ENCODE peak calls at places on chromosomes 13 and 19, in four cellular contexts. S is HCT116; N is heart right ventricle; L is activated T-cell treated with anti-CD3 and anti-CD28 coated beads, Interleukin-2, amount 50 U/mL, for 4 hours. Q is an unnamed sample.

GRCh38 chr13:45327253-45327954 is 13.6 kb downstream of the TPT1 start:
- ATAC-seq in S (no peak), N (no peak), L (no peak), Q (no peak)

GRCh38 chr13:46951516-46951915 is 54.7 kb upstream of the HTR2A start:
- ATAC-seq in S (peak; percentile 76), N (no peak), L (no peak), Q (no peak)

GRCh38 chr19:40341601-40342482 is 6.4 kb downstream of the C19orf47 start:
- ATAC-seq in S (no peak), N (peak; percentile 86), L (no peak), Q (no peak)

GRCh38 chr19:16051254-16052025 is 24.9 kb upstream of the TPM4 start:
- ATAC-seq in S (peak; percentile 90), N (peak; percentile 74), L (peak; percentile 99), Q (peak; percentile 54)

GRCh38 chr19:42033413-42033812 is 36.6 kb downstream of the GRIK5 start:
- ATAC-seq in S (no peak), N (no peak), L (no peak), Q (no peak)

GRCh38 chr13:42561752-42562467 is 12.0 kb upstream of the TNFSF11 start:
- ATAC-seq in S (no peak), N (no peak), L (peak; percentile 86), Q (peak; percentile 57)

GRCh38 chr19:17505218-17505617 is 6.2 kb upstream of the PGLS start:
- ATAC-seq in S (no peak), N (no peak), L (no peak), Q (no peak)

GRCh38 chr13:80550856-80551532 is 210.1 kb upstream of the SPRY2 start:
- ATAC-seq in S (no peak), N (peak; percentile 48), L (no peak), Q (no peak)

GRCh38 chr19:20558011-20558410 is 7.6 kb downstream of the ZNF737 start:
- ATAC-seq in S (no peak), N (no peak), L (no peak), Q (no peak)

GRCh38 chr13:41601718-41602445 is 144.5 kb downstream of the RGCC start:
- ATAC-seq in S (no peak), N (no peak), L (no peak), Q (no peak)

GRCh38 chr13:38763446-38764381 is 76.8 kb downstream of the FREM2 start:
- ATAC-seq in S (no peak), N (no peak), L (no peak), Q (no peak)

GRCh38 chr19:51660975-51661600 is 14.5 kb upstream of the SIGLEC14 start:
- ATAC-seq in S (peak; percentile 86), N (peak; percentile 63), L (peak; percentile 66), Q (peak; percentile 68)

GRCh38 chr13:44004881-44005280 is 125.2 kb downstream of the LACC1 start:
- ATAC-seq in S (no peak), N (no peak), L (no peak), Q (no peak)

GRCh38 chr13:95301135-95301946 is at the start of gene ABCC4:
- ATAC-seq in S (peak; percentile 79), N (peak; percentile 94), L (peak; percentile 90), Q (peak; percentile 92)

GRCh38 chr13:41613984-41614581 is 156.7 kb downstream of the RGCC start:
- ATAC-seq in S (peak; percentile 72), N (peak; percentile 92), L (no peak), Q (no peak)

GRCh38 chr13:28442872-28443271 is 52.1 kb downstream of the FLT1 start:
- ATAC-seq in S (no peak), N (no peak), L (no peak), Q (no peak)

GRCh38 chr19:46546194-46546896 is 50.7 kb upstream of the PNMA8B start:
- ATAC-seq in S (peak; percentile 82), N (no peak), L (no peak), Q (peak; percentile 69)

GRCh38 chr19:34503546-34504272 is 22.2 kb downstream of the WTIP start:
- ATAC-seq in S (no peak), N (no peak), L (no peak), Q (no peak)

GRCh38 chr19:44807162-44807561 is 1.7 kb upstream of the BCAM start:
- ATAC-seq in S (peak; percentile 54), N (no peak), L (no peak), Q (no peak)

GRCh38 chr13:27952931-27953670 is 16.0 kb downstream of the CDX2 start:
- ATAC-seq in S (peak; percentile 10), N (no peak), L (no peak), Q (no peak)

GRCh38 chr13:22463089-22463488 is 717.7 kb upstream of the SGCG start:
- ATAC-seq in S (no peak), N (no peak), L (no peak), Q (no peak)

GRCh38 chr19:30069535-30070197 is 127.6 kb downstream of the URI1 start:
- ATAC-seq in S (no peak), N (no peak), L (no peak), Q (no peak)

GRCh38 chr13:100100115-100100879 is 11.4 kb downstream of the PCCA start:
- ATAC-seq in S (no peak), N (peak; percentile 52), L (no peak), Q (no peak)

GRCh38 chr19:497861-498590 is 1.7 kb downstream of the MADCAM1 start:
- ATAC-seq in S (peak; percentile 20), N (no peak), L (peak; percentile 32), Q (no peak)

GRCh38 chr19:7328647-7329046 is 20.1 kb upstream of the ARHGEF18 start:
- ATAC-seq in S (no peak), N (no peak), L (no peak), Q (no peak)

GRCh38 chr13:76586842-76587241 is 299.4 kb downstream of the KCTD12 start:
- ATAC-seq in S (no peak), N (no peak), L (no peak), Q (no peak)

GRCh38 chr13:40175639-40176038 is 490.8 kb downstream of the FOXO1 start:
- ATAC-seq in S (no peak), N (no peak), L (no peak), Q (no peak)

GRCh38 chr13:77820431-77821149 is 98.0 kb downstream of the EDNRB start:
- ATAC-seq in S (peak; percentile 36), N (no peak), L (no peak), Q (no peak)

GRCh38 chr19:926595-927043 is 784 bp downstream of the ARID3A start:
- ATAC-seq in S (no peak), N (no peak), L (no peak), Q (peak; percentile 37)

GRCh38 chr13:85508683-85509329 is 290.4 kb downstream of the SLITRK6 start:
- ATAC-seq in S (no peak), N (no peak), L (no peak), Q (peak; percentile 31)

GRCh38 chr19:32662186-32662585 is 12.8 kb downstream of the ANKRD27 start:
- ATAC-seq in S (no peak), N (no peak), L (no peak), Q (no peak)

GRCh38 chr13:51223284-51224270 is 1.4 kb downstream of the FAM124A start:
- ATAC-seq in S (no peak), N (peak; percentile 47), L (no peak), Q (no peak)